ENCODE peak calls at places on chromosomes 3 and 15, in four cellular contexts. One of them, this sample, is unnamed.

GRCh38 chr3:139318431-139318816 is 25.4 kb upstream of the MRPS22 start:
- DNase-seq in foreskin fibroblast: no peak
- DNase-seq in memory B cell: no peak
- DNase-seq in SHP77: peak
- DNase-seq in this sample: no peak

GRCh38 chr3:114450008-114450596 is 156.3 kb downstream of the TIGIT start:
- DNase-seq in SHP77: no peak
- DNase-seq in foreskin fibroblast: no peak
- DNase-seq in memory B cell: no peak
- DNase-seq in this sample: no peak

GRCh38 chr3:148727242-148727641 is 29.5 kb downstream of the AGTR1 start:
- DNase-seq in foreskin fibroblast: peak
- DNase-seq in SHP77: peak
- DNase-seq in memory B cell: no peak
- DNase-seq in this sample: no peak

GRCh38 chr15:36332301-36332700 is 247.1 kb upstream of the CDIN1 start:
- DNase-seq in SHP77: no peak
- DNase-seq in memory B cell: no peak
- DNase-seq in foreskin fibroblast: peak
- DNase-seq in this sample: no peak

GRCh38 chr3:67077656-67078055 is 79.5 kb downstream of the KBTBD8 start:
- DNase-seq in SHP77: no peak
- DNase-seq in memory B cell: no peak
- DNase-seq in foreskin fibroblast: peak
- DNase-seq in this sample: no peak

GRCh38 chr3:414063-414462 is 217.5 kb downstream of the CHL1 start:
- DNase-seq in foreskin fibroblast: no peak
- DNase-seq in memory B cell: no peak
- DNase-seq in SHP77: peak
- DNase-seq in this sample: no peak

GRCh38 chr15:73273181-73274002 is 95.4 kb downstream of the HCN4 start:
- DNase-seq in foreskin fibroblast: peak
- DNase-seq in SHP77: peak
- DNase-seq in memory B cell: peak
- DNase-seq in this sample: no peak

GRCh38 chr3:111915905-111916304 is 56.8 kb downstream of the PHLDB2 start:
- DNase-seq in memory B cell: no peak
- DNase-seq in foreskin fibroblast: peak
- DNase-seq in SHP77: no peak
- DNase-seq in this sample: no peak

GRCh38 chr15:63322541-63322940 is 45.1 kb downstream of the APH1B start:
- DNase-seq in memory B cell: no peak
- DNase-seq in SHP77: peak
- DNase-seq in foreskin fibroblast: peak
- DNase-seq in this sample: no peak

GRCh38 chr3:128344046-128344368 is 122.7 kb downstream of the DNAJB8 start:
- DNase-seq in SHP77: no peak
- DNase-seq in memory B cell: no peak
- DNase-seq in foreskin fibroblast: no peak
- DNase-seq in this sample: no peak

GRCh38 chr3:73502609-73503560 is 121.9 kb downstream of the PDZRN3 start:
- DNase-seq in SHP77: peak
- DNase-seq in memory B cell: peak
- DNase-seq in foreskin fibroblast: peak
- DNase-seq in this sample: peak

GRCh38 chr15:40412095-40412759 is 6.6 kb downstream of the IVD start:
- DNase-seq in foreskin fibroblast: no peak
- DNase-seq in memory B cell: no peak
- DNase-seq in SHP77: no peak
- DNase-seq in this sample: no peak

GRCh38 chr15:60721706-60722105 is 242.8 kb upstream of the ICE2 start:
- DNase-seq in memory B cell: no peak
- DNase-seq in foreskin fibroblast: peak
- DNase-seq in SHP77: no peak
- DNase-seq in this sample: no peak

GRCh38 chr15:59052915-59053407 is 52.0 kb upstream of the CCNB2 start:
- DNase-seq in foreskin fibroblast: peak
- DNase-seq in SHP77: no peak
- DNase-seq in memory B cell: no peak
- DNase-seq in this sample: no peak

GRCh38 chr15:68332266-68332665 is 54.7 kb downstream of the FEM1B start:
- DNase-seq in foreskin fibroblast: no peak
- DNase-seq in memory B cell: no peak
- DNase-seq in SHP77: no peak
- DNase-seq in this sample: no peak

GRCh38 chr15:80437492-80437891 is 33.3 kb downstream of the ARNT2 start:
- DNase-seq in memory B cell: no peak
- DNase-seq in foreskin fibroblast: no peak
- DNase-seq in SHP77: peak
- DNase-seq in this sample: no peak

GRCh38 chr15:51218249-51218648 is 120.1 kb downstream of the CYP19A1 start:
- DNase-seq in SHP77: no peak
- DNase-seq in foreskin fibroblast: no peak
- DNase-seq in memory B cell: no peak
- DNase-seq in this sample: no peak

GRCh38 chr3:62981962-62982361 is 106.7 kb upstream of the CADPS start:
- DNase-seq in SHP77: no peak
- DNase-seq in memory B cell: no peak
- DNase-seq in foreskin fibroblast: no peak
- DNase-seq in this sample: no peak

GRCh38 chr3:16305121-16305541 is 40.1 kb downstream of the OXNAD1 start:
- DNase-seq in foreskin fibroblast: no peak
- DNase-seq in SHP77: no peak
- DNase-seq in memory B cell: no peak
- DNase-seq in this sample: no peak

GRCh38 chr3:85342915-85343314 is 384.1 kb downstream of the CADM2 start:
- DNase-seq in memory B cell: no peak
- DNase-seq in foreskin fibroblast: peak
- DNase-seq in SHP77: peak
- DNase-seq in this sample: no peak

GRCh38 chr15:87031545-87032230 is 952.0 kb downstream of the AGBL1 start:
- DNase-seq in SHP77: no peak
- DNase-seq in memory B cell: no peak
- DNase-seq in foreskin fibroblast: no peak
- DNase-seq in this sample: no peak

GRCh38 chr15:100096700-100097099 is 245.1 kb downstream of the ADAMTS17 start:
- DNase-seq in SHP77: no peak
- DNase-seq in foreskin fibroblast: no peak
- DNase-seq in memory B cell: no peak
- DNase-seq in this sample: no peak

GRCh38 chr3:43212914-43213611 is 73.3 kb upstream of the SNRK start:
- DNase-seq in memory B cell: no peak
- DNase-seq in foreskin fibroblast: no peak
- DNase-seq in SHP77: no peak
- DNase-seq in this sample: no peak

GRCh38 chr3:19348929-19349564 is 200.7 kb downstream of the KCNH8 start:
- DNase-seq in foreskin fibroblast: peak
- DNase-seq in SHP77: peak
- DNase-seq in memory B cell: peak
- DNase-seq in this sample: no peak

GRCh38 chr15:40146037-40146436 is 14.8 kb upstream of the BUB1B start:
- DNase-seq in memory B cell: no peak
- DNase-seq in SHP77: no peak
- DNase-seq in foreskin fibroblast: peak
- DNase-seq in this sample: no peak

GRCh38 chr15:76172782-76173181 is 113.0 kb downstream of the TMEM266 start:
- DNase-seq in foreskin fibroblast: no peak
- DNase-seq in SHP77: no peak
- DNase-seq in memory B cell: no peak
- DNase-seq in this sample: no peak

GRCh38 chr3:57787867-57788623 is 31.9 kb downstream of the SLMAP start:
- DNase-seq in foreskin fibroblast: no peak
- DNase-seq in memory B cell: peak
- DNase-seq in SHP77: no peak
- DNase-seq in this sample: no peak

GRCh38 chr3:137770821-137771399 is 6.8 kb downstream of the SOX14 start:
- DNase-seq in memory B cell: no peak
- DNase-seq in SHP77: no peak
- DNase-seq in foreskin fibroblast: peak
- DNase-seq in this sample: no peak

GRCh38 chr3:126125781-126126251 is 41.9 kb upstream of the SLC41A3 start:
- DNase-seq in memory B cell: no peak
- DNase-seq in foreskin fibroblast: no peak
- DNase-seq in SHP77: no peak
- DNase-seq in this sample: no peak

GRCh38 chr15:63611217-63611616 is 14.0 kb downstream of the FBXL22 start:
- DNase-seq in memory B cell: no peak
- DNase-seq in SHP77: no peak
- DNase-seq in foreskin fibroblast: no peak
- DNase-seq in this sample: no peak

GRCh38 chr15:43991235-43991634 is 164.4 kb downstream of the WDR76 start:
- DNase-seq in memory B cell: no peak
- DNase-seq in SHP77: no peak
- DNase-seq in foreskin fibroblast: no peak
- DNase-seq in this sample: no peak

GRCh38 chr3:37953226-37953625 is 37.4 kb upstream of the VILL start:
- DNase-seq in memory B cell: no peak
- DNase-seq in SHP77: no peak
- DNase-seq in foreskin fibroblast: no peak
- DNase-seq in this sample: no peak

GRCh38 chr15:47885921-47886320 is 168.6 kb downstream of the SEMA6D start:
- DNase-seq in foreskin fibroblast: peak
- DNase-seq in SHP77: no peak
- DNase-seq in memory B cell: no peak
- DNase-seq in this sample: no peak

GRCh38 chr3:163335429-163335828 is 1742.9 kb downstream of the SI start:
- DNase-seq in SHP77: no peak
- DNase-seq in foreskin fibroblast: no peak
- DNase-seq in memory B cell: no peak
- DNase-seq in this sample: no peak

GRCh38 chr15:42160110-42160509 is 3.7 kb upstream of the PLA2G4F start:
- DNase-seq in SHP77: no peak
- DNase-seq in foreskin fibroblast: no peak
- DNase-seq in memory B cell: no peak
- DNase-seq in this sample: no peak

GRCh38 chr3:150235799-150236198 is 172.3 kb upstream of the TSC22D2 start:
- DNase-seq in memory B cell: no peak
- DNase-seq in SHP77: no peak
- DNase-seq in foreskin fibroblast: peak
- DNase-seq in this sample: no peak

GRCh38 chr3:120791958-120792357 is 49.4 kb downstream of the GTF2E1 start:
- DNase-seq in foreskin fibroblast: peak
- DNase-seq in memory B cell: no peak
- DNase-seq in SHP77: no peak
- DNase-seq in this sample: no peak

GRCh38 chr3:122343654-122344053 is 18.6 kb downstream of the CSTA start:
- DNase-seq in SHP77: no peak
- DNase-seq in memory B cell: no peak
- DNase-seq in foreskin fibroblast: peak
- DNase-seq in this sample: no peak

GRCh38 chr3:10281951-10282350 is 10.8 kb downstream of the GHRL start:
- DNase-seq in foreskin fibroblast: peak
- DNase-seq in SHP77: no peak
- DNase-seq in memory B cell: no peak
- DNase-seq in this sample: no peak

This sample was measured in NCI-H510A.